ENCODE peak calls at places on chromosomes 5 and 9, in seven cellular contexts. Y is transverse colon, K is mucosa of descending colon, N is brain microvascular endothelial cell, F is fibroblast of lung, O is hepatocyte, Q is fibroblast of the aortic adventitia. Z is an unnamed sample.
A peak's percentile ranks its signal among the peaks of the same experiment; 100 is the strongest.

GRCh38 chr5:16615737-16616535 is 861 bp downstream of the RETREG1 start:
- DNase-seq in O (peak; percentile 14), F (no peak), Y (peak; percentile 10), K (no peak), Q (no peak), N (no peak), Z (no peak)

GRCh38 chr9:38392235-38393127 is at the start of gene ALDH1B1:
- DNase-seq in Q (peak; percentile 74), O (peak; percentile 94), K (peak; percentile 92), F (peak; percentile 78), Y (peak; percentile 92), N (peak; percentile 69), Z (no peak)

GRCh38 chr5:116297296-116297814 is 212.5 kb downstream of the COMMD10 start:
- DNase-seq in Y (no peak), O (no peak), K (no peak), F (no peak), N (no peak), Q (no peak), Z (no peak)

GRCh38 chr5:142453801-142454381 is 129.1 kb upstream of the SPRY4 start:
- DNase-seq in Q (no peak), K (no peak), O (no peak), Y (no peak), F (no peak), N (no peak), Z (no peak)

GRCh38 chr5:177070536-177071191 is 16.1 kb upstream of the FGFR4 start:
- DNase-seq in F (no peak), N (no peak), K (no peak), O (no peak), Y (no peak), Q (no peak), Z (no peak)

GRCh38 chr5:61599370-61600140 is 267.5 kb downstream of the ZSWIM6 start:
- DNase-seq in F (peak; percentile 26), Q (peak; percentile 12), O (peak; percentile 47), N (peak; percentile 15), Y (no peak), K (no peak), Z (no peak)

GRCh38 chr5:74281191-74281590 is 359.3 kb downstream of the ENC1 start:
- DNase-seq in K (no peak), N (no peak), O (no peak), Q (no peak), Y (no peak), F (no peak), Z (no peak)

GRCh38 chr5:73901455-73901854 is 275.5 kb downstream of the ARHGEF28 start:
- DNase-seq in O (no peak), K (no peak), F (no peak), Q (no peak), N (no peak), Y (peak; percentile 25), Z (no peak)

GRCh38 chr9:98323051-98323830 is 67.8 kb upstream of the TBC1D2 start:
- DNase-seq in Q (no peak), O (no peak), K (no peak), Y (no peak), F (no peak), N (no peak), Z (no peak)

GRCh38 chr5:96219580-96220281 is 213.3 kb downstream of the PCSK1 start:
- DNase-seq in F (peak; percentile 44), Y (no peak), O (no peak), K (no peak), N (peak; percentile 74), Q (peak; percentile 72), Z (peak; percentile 59)

GRCh38 chr5:173549644-173550043 is 66.8 kb downstream of the BOD1 start:
- DNase-seq in N (no peak), Q (no peak), K (no peak), O (no peak), F (no peak), Y (no peak), Z (no peak)

GRCh38 chr9:122900791-122901190 is 4.4 kb downstream of the RC3H2 start:
- DNase-seq in K (no peak), N (no peak), O (no peak), Y (no peak), Q (peak; percentile 39), F (peak; percentile 43), Z (no peak)

GRCh38 chr9:98536542-98537173 is 172.1 kb downstream of the GABBR2 start:
- DNase-seq in O (peak; percentile 28), F (no peak), Y (peak; percentile 31), N (no peak), K (no peak), Q (no peak), Z (no peak)

GRCh38 chr5:177554474-177555111 is at the start of gene FAM193B:
- DNase-seq in O (peak; percentile 96), F (peak; percentile 89), K (peak; percentile 97), Q (peak; percentile 87), Y (peak; percentile 97), N (peak; percentile 89), Z (no peak)

GRCh38 chr5:59367791-59368394 is 525.6 kb downstream of the PDE4D start:
- DNase-seq in F (peak; percentile 85), O (peak; percentile 82), K (no peak), Y (peak; percentile 66), N (peak; percentile 66), Q (peak; percentile 77), Z (peak; percentile 16)

GRCh38 chr5:179344301-179345178 is 721 bp downstream of the ADAMTS2 start:
- DNase-seq in F (no peak), Y (no peak), Q (peak; percentile 16), N (no peak), O (peak; percentile 33), K (no peak), Z (no peak)

GRCh38 chr9:125785187-125785840 is 38.1 kb downstream of the PBX3 start:
- DNase-seq in Q (peak; percentile 51), Y (no peak), K (no peak), O (no peak), N (peak; percentile 12), F (no peak), Z (no peak)

GRCh38 chr5:142012186-142012785 is 541 bp downstream of the GNPDA1 start:
- DNase-seq in N (no peak), Q (peak; percentile 57), Y (peak; percentile 67), K (peak; percentile 66), O (peak; percentile 48), F (peak; percentile 47), Z (no peak)

GRCh38 chr9:104911029-104911607 is 16.8 kb downstream of the ABCA1 start:
- DNase-seq in N (peak; percentile 41), F (peak; percentile 32), Y (no peak), O (no peak), K (no peak), Q (peak; percentile 47), Z (no peak)

GRCh38 chr5:169650701-169651331 is 13.7 kb downstream of the DOCK2 start:
- DNase-seq in Q (peak; percentile 87), F (peak; percentile 47), O (no peak), Y (no peak), K (no peak), N (peak; percentile 72), Z (no peak)

GRCh38 chr5:16957305-16958165 is 21.4 kb upstream of the MYO10 start:
- DNase-seq in K (no peak), F (peak; percentile 79), Y (no peak), N (peak; percentile 95), Q (peak; percentile 97), O (no peak), Z (no peak)

GRCh38 chr9:18353473-18353872 is 120.5 kb upstream of the ADAMTSL1 start:
- DNase-seq in N (no peak), F (no peak), O (no peak), Q (no peak), K (no peak), Y (no peak), Z (no peak)

GRCh38 chr5:180640301-180640764 is 9.1 kb downstream of the FLT4 start:
- DNase-seq in F (no peak), N (no peak), Q (no peak), K (no peak), O (no peak), Y (no peak), Z (no peak)

GRCh38 chr9:107894572-107895261 is 405.1 kb upstream of the KLF4 start:
- DNase-seq in N (no peak), O (peak; percentile 76), Y (no peak), F (peak; percentile 97), K (no peak), Q (peak; percentile 96), Z (no peak)

GRCh38 chr9:110703669-110704068 is 35.1 kb downstream of the MUSK start:
- DNase-seq in O (no peak), Q (no peak), F (no peak), N (no peak), K (no peak), Y (no peak), Z (no peak)

GRCh38 chr9:696332-697090 is 145.0 kb upstream of the DMRT1 start:
- DNase-seq in F (peak; percentile 68), O (peak; percentile 63), K (no peak), N (peak; percentile 71), Y (no peak), Q (peak; percentile 80), Z (no peak)
- TF ChIP-seq CTCF in F (peak; percentile 39), O (no peak), K (no peak), N (peak; percentile 53), Y (no peak), Q (peak; percentile 43), Z (peak; percentile 41)

GRCh38 chr5:51385214-51385613 is 2.0 kb downstream of the ISL1 start:
- DNase-seq in K (no peak), N (no peak), O (no peak), F (no peak), Y (no peak), Q (peak; percentile 15), Z (no peak)
- H3K4me3 ChIP-seq in K (no peak overlapping the region), N (no peak overlapping the region), O (peak overlapping the region; percentile 64), F (no peak overlapping the region), Y (no peak overlapping the region), Q (peak overlapping the region; percentile 67), Z (no peak overlapping the region)

GRCh38 chr9:129109952-129110739 is 447 bp downstream of the CRAT start:
- DNase-seq in O (peak; percentile 49), F (peak; percentile 12), K (no peak), Y (peak; percentile 32), N (no peak), Q (peak; percentile 31), Z (no peak)
- TF ChIP-seq CTCF in O (peak; percentile 12), F (no peak), K (no peak), Y (no peak), N (no peak), Q (no peak), Z (no peak)

GRCh38 chr5:72529383-72529782 is 22.2 kb upstream of the ZNF366 start:
- DNase-seq in F (no peak), O (no peak), Y (no peak), K (no peak), Q (no peak), N (no peak), Z (no peak)
- H3K4me3 ChIP-seq in F (no peak overlapping the region), O (no peak overlapping the region), Y (no peak overlapping the region), K (no peak overlapping the region), Q (no peak overlapping the region), N (no peak overlapping the region), Z (no peak overlapping the region)

GRCh38 chr5:75729321-75729720 is 12.1 kb upstream of the POC5 start:
- DNase-seq in Q (no peak), Y (peak; percentile 62), F (no peak), N (no peak), O (no peak), K (no peak), Z (no peak)

GRCh38 chr5:75736273-75736672 is 19.0 kb upstream of the POC5 start:
- DNase-seq in F (no peak), Y (no peak), K (no peak), O (no peak), N (no peak), Q (no peak), Z (no peak)

GRCh38 chr5:75733767-75734166 is 16.5 kb upstream of the POC5 start:
- DNase-seq in K (no peak), F (no peak), Q (no peak), N (no peak), O (no peak), Y (no peak), Z (no peak)

GRCh38 chr5:75734913-75735789 is 17.9 kb upstream of the POC5 start:
- DNase-seq in Y (peak; percentile 44), Q (peak; percentile 14), N (peak; percentile 48), F (no peak), O (peak; percentile 64), K (no peak), Z (no peak)
- TF ChIP-seq CTCF in Y (peak; percentile 43), Q (peak; percentile 34), N (peak; percentile 77), F (peak; percentile 16), O (peak; percentile 69), K (peak; percentile 18), Z (peak; percentile 91)

Z was measured in epithelial cell of proximal tubule.